ENCODE peak calls at places on chromosome X, in seven cellular contexts. U, D, H, Y, X, N and K are unnamed samples.

GRCh38 chrX:20042221-20042620 is 51.4 kb upstream of the BCLAF3 start:
- DNase-seq in U (no peak), D (no peak), H (no peak), Y (no peak), X (no peak), N (no peak), K (no peak)

GRCh38 chrX:16843208-16843909 is 26.8 kb downstream of the RBBP7 start:
- DNase-seq in U (no peak), D (no peak), H (no peak), Y (no peak), X (peak; percentile 37), N (no peak), K (no peak)

GRCh38 chrX:17846045-17846444 is 15.1 kb downstream of the RAI2 start:
- DNase-seq in U (no peak), D (no peak), H (no peak), Y (no peak), X (no peak), N (no peak), K (no peak)

GRCh38 chrX:151773434-151773833 is 38.9 kb downstream of the CNGA2 start:
- DNase-seq in U (no peak), D (no peak), H (no peak), Y (no peak), X (no peak), N (no peak), K (no peak)

GRCh38 chrX:41889317-41890025 is 33.9 kb downstream of the CASK start:
- DNase-seq in U (peak; percentile 58), D (no peak), H (peak; percentile 27), Y (no peak), X (peak; percentile 45), N (no peak), K (no peak)

GRCh38 chrX:110509778-110510510 is 151.3 kb downstream of the RTL9 start:
- DNase-seq in U (no peak), D (no peak), H (no peak), Y (peak; percentile 41), X (peak; percentile 14), N (no peak), K (peak; percentile 1)

GRCh38 chrX:115690554-115691216 is 129.7 kb downstream of the PLS3 start:
- DNase-seq in U (peak; percentile 79), D (no peak), H (peak; percentile 37), Y (peak; percentile 91), X (peak; percentile 77), N (no peak), K (peak; percentile 88)

GRCh38 chrX:131675596-131676194 is 131.8 kb downstream of the OR13H1 start:
- DNase-seq in U (peak; percentile 1), D (no peak), H (peak; percentile 7), Y (peak; percentile 39), X (no peak), N (no peak), K (peak; percentile 1)

GRCh38 chrX:104041003-104041402 is 1.2 kb downstream of the H2BW2 start:
- DNase-seq in U (no peak), D (no peak), H (no peak), Y (no peak), X (no peak), N (no peak), K (no peak)

GRCh38 chrX:21926527-21927278 is 13.8 kb upstream of the SMS start:
- DNase-seq in U (peak; percentile 99), D (no peak), H (peak; percentile 82), Y (no peak), X (peak; percentile 95), N (no peak), K (no peak)

GRCh38 chrX:25344191-25344936 is 328.6 kb upstream of the ARX start:
- DNase-seq in U (no peak), D (no peak), H (no peak), Y (peak; percentile 46), X (no peak), N (no peak), K (no peak)

GRCh38 chrX:3777416-3777815 is 64.0 kb upstream of the PRKX start:
- DNase-seq in U (no peak), D (no peak), H (no peak), Y (no peak), X (no peak), N (no peak), K (no peak)

GRCh38 chrX:39195156-39195555 is 393.9 kb downstream of the MID1IP1 start:
- DNase-seq in U (no peak), D (no peak), H (no peak), Y (no peak), X (no peak), N (no peak), K (no peak)

GRCh38 chrX:71671043-71671829 is 3.9 kb downstream of the LOC101059915 start:
- DNase-seq in U (no peak), D (no peak), H (no peak), Y (no peak), X (no peak), N (no peak), K (no peak)

GRCh38 chrX:40176979-40177430 is 79.2 kb upstream of the BCOR start:
- DNase-seq in U (no peak), D (peak; percentile 56), H (no peak), Y (peak; percentile 47), X (no peak), N (peak; percentile 54), K (peak; percentile 50)

DNA sequence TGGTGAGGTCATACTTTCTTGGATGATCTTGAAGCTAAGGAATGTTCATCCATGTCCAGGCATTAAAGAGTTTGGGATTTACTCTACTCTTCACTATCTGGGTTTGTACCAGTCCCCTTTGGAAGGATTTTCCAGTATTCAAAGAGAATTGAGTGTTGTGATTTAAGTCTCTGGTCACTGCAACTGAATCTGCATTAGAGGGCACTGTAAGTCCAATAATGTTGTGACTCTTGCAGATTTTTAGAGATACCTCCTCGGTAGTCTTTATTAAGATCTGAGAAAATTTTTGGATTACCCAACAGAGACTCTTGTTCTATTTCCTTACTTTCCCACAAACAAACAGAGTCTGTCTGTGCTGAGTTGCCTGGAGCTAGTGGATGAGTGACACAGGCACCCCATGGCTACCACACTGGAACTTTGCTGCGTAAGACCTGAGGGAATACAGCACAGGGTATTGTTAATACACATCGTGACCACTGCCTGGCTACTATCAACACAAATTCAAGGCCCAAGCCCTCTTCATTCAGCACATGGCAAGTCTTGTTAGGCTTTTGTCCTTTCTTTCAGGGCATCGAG is 357.1 kb upstream of the KLHL4 start:
- DNase-seq in U (no peak), D (no peak), H (no peak), Y (no peak), X (no peak), N (no peak), K (no peak)
- H3K4me1 ChIP-seq in U (no peaks in the 10 kb centered on the region), D (no peaks in the 10 kb centered on the region), H (no peaks in the 10 kb centered on the region), Y (no peaks in the 10 kb centered on the region), X (no peaks in the 10 kb centered on the region), N (no peaks in the 10 kb centered on the region), K (no peaks in the 10 kb centered on the region)

GRCh38 chrX:153871946-153872878 is 13.8 kb downstream of the L1CAM start:
- DNase-seq in U (no peak), D (no peak), H (no peak), Y (no peak), X (no peak), N (no peak), K (no peak)

GRCh38 chrX:153871451-153871850 is 14.5 kb downstream of the L1CAM start:
- DNase-seq in U (no peak), D (no peak), H (no peak), Y (peak; percentile 63), X (no peak), N (no peak), K (no peak)

GRCh38 chrX:153870288-153870690 is 15.7 kb downstream of the L1CAM start:
- DNase-seq in U (no peak), D (no peak), H (no peak), Y (no peak), X (no peak), N (no peak), K (no peak)

GRCh38 chrX:153869473-153870287 is 16.3 kb downstream of the L1CAM start:
- DNase-seq in U (no peak), D (no peak), H (no peak), Y (no peak), X (no peak), N (no peak), K (no peak)

GRCh38 chrX:153870791-153871360 is 15.1 kb downstream of the L1CAM start:
- DNase-seq in U (no peak), D (no peak), H (no peak), Y (no peak), X (no peak), N (no peak), K (no peak)
- TF ChIP-seq CTCF in U (no peak), D (no peak), H (no peak), Y (no peak), X (no peak), N (no peak), K (no peak)

DNA sequence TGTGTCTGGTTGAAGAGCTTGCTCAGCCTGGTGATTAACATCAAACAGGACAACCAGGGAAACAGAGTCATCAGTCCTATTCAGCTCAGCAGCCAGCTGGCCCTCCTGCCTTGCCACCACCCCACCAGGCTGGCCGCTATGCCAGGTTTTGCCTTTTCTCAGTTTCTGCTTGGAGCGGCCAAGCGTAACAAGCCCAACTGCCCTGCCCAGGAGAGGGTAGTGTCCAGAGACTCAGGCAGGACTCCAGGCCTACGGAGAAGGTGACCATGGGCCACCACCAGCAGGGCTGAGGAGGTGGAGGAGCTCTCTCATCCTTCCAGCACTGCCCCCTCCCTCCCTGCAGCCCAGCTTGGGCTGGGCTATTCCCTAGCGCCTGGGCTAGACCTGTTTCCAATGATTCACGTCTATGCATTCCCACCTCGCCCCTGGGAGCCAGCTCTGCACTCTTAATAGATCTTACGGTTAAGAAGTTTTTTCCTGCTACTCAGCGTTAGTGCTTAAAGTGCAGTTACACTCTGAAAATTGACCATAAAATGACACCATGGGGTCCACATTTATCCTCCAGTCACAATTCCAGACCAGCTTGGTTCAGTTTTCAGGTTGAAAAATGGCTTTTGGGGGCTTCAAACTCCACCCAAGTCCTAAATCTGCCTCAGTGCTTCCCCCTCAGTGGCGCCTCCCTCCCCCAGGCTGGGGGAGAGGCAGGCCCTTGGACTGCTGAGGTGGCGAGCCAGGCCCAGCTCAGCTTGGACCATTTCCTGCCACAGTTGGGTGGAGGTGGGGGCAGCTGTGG is 124.0 kb upstream of the PJA1 start:
- DNase-seq in U (no peak), D (no peak), H (no peak), Y (no peak), X (no peak), N (no peak), K (no peak)
- H3K4me1 ChIP-seq in U (no peaks in the 10 kb centered on the region), D (no peaks in the 10 kb centered on the region), H (no peaks in the 10 kb centered on the region), Y (peaks cover 7% of the 10 kb centered on the region), X (no peaks in the 10 kb centered on the region), N (no peaks in the 10 kb centered on the region), K (peaks cover 17% of the 10 kb centered on the region)

GRCh38 chrX:85379174-85379907 is at the start of gene POF1B:
- DNase-seq in U (no peak), D (peak; percentile 20), H (no peak), Y (no peak), X (no peak), N (peak; percentile 15), K (no peak)
- TF ChIP-seq CTCF in U (no peak), D (no peak), H (no peak), Y (no peak), X (no peak), N (no peak), K (no peak)